ENCODE peak calls at places on chromosomes 6 and 20, in ten cellular contexts. One of them, this sample, is unnamed. For H3K27me3, the result is how much of the 10 kb centered on the place peaks cover.

GRCh38 chr20:58598271-58599015 is 52.6 kb upstream of the STX16 start:
- DNase-seq in CD4-positive, alpha-beta T cell: no peak
- DNase-seq in right atrium auricular region: no peak
- DNase-seq in HL-60: no peak
- DNase-seq in heart left ventricle: peak
- DNase-seq in upper lobe of right lung: no peak
- DNase-seq in lower lobe of right lung: no peak
- DNase-seq in K562: no peak
- DNase-seq in stomach: no peak
- DNase-seq in suprapubic skin: no peak
- DNase-seq in this sample: peak

GRCh38 chr6:151051164-151051563 is 185.7 kb downstream of the MTHFD1L start:
- DNase-seq in stomach: no peak
- DNase-seq in right atrium auricular region: no peak
- DNase-seq in suprapubic skin: no peak
- DNase-seq in upper lobe of right lung: no peak
- DNase-seq in heart left ventricle: no peak
- DNase-seq in CD4-positive, alpha-beta T cell: no peak
- DNase-seq in HL-60: no peak
- DNase-seq in lower lobe of right lung: no peak
- DNase-seq in K562: no peak
- DNase-seq in this sample: no peak

GRCh38 chr6:75170666-75171065 is 35.2 kb downstream of the COL12A1 start:
- DNase-seq in heart left ventricle: no peak
- DNase-seq in suprapubic skin: no peak
- DNase-seq in stomach: no peak
- DNase-seq in upper lobe of right lung: no peak
- DNase-seq in right atrium auricular region: no peak
- DNase-seq in lower lobe of right lung: no peak
- DNase-seq in K562: no peak
- DNase-seq in CD4-positive, alpha-beta T cell: no peak
- DNase-seq in HL-60: no peak
- DNase-seq in this sample: no peak

GRCh38 chr20:5734559-5735137 is 15.6 kb upstream of the SHLD1 start:
- DNase-seq in CD4-positive, alpha-beta T cell: no peak
- DNase-seq in suprapubic skin: no peak
- DNase-seq in stomach: no peak
- DNase-seq in K562: no peak
- DNase-seq in right atrium auricular region: no peak
- DNase-seq in lower lobe of right lung: no peak
- DNase-seq in heart left ventricle: no peak
- DNase-seq in upper lobe of right lung: no peak
- DNase-seq in HL-60: no peak
- DNase-seq in this sample: no peak

GRCh38 chr6:14359438-14359837 is 241.9 kb downstream of the CD83 start:
- DNase-seq in suprapubic skin: no peak
- DNase-seq in CD4-positive, alpha-beta T cell: no peak
- DNase-seq in heart left ventricle: no peak
- DNase-seq in right atrium auricular region: no peak
- DNase-seq in lower lobe of right lung: no peak
- DNase-seq in HL-60: no peak
- DNase-seq in upper lobe of right lung: no peak
- DNase-seq in stomach: no peak
- DNase-seq in K562: no peak
- DNase-seq in this sample: no peak

GRCh38 chr6:116969211-116969863 is 92.3 kb downstream of the RFX6 start:
- DNase-seq in stomach: peak
- DNase-seq in upper lobe of right lung: no peak
- DNase-seq in lower lobe of right lung: no peak
- DNase-seq in CD4-positive, alpha-beta T cell: no peak
- DNase-seq in heart left ventricle: no peak
- DNase-seq in K562: peak
- DNase-seq in right atrium auricular region: no peak
- DNase-seq in HL-60: peak
- DNase-seq in suprapubic skin: no peak
- DNase-seq in this sample: peak

GRCh38 chr20:6466065-6466810 is 301.2 kb upstream of the BMP2 start:
- DNase-seq in right atrium auricular region: no peak
- DNase-seq in heart left ventricle: no peak
- DNase-seq in CD4-positive, alpha-beta T cell: no peak
- DNase-seq in lower lobe of right lung: no peak
- DNase-seq in upper lobe of right lung: no peak
- DNase-seq in suprapubic skin: no peak
- DNase-seq in HL-60: no peak
- DNase-seq in stomach: no peak
- DNase-seq in K562: no peak
- DNase-seq in this sample: no peak

GRCh38 chr20:20096421-20096820 is 44.1 kb downstream of the CFAP61 start:
- DNase-seq in stomach: no peak
- DNase-seq in K562: no peak
- DNase-seq in lower lobe of right lung: no peak
- DNase-seq in HL-60: no peak
- DNase-seq in suprapubic skin: no peak
- DNase-seq in heart left ventricle: peak
- DNase-seq in CD4-positive, alpha-beta T cell: no peak
- DNase-seq in right atrium auricular region: no peak
- DNase-seq in upper lobe of right lung: no peak
- DNase-seq in this sample: no peak

GRCh38 chr6:85594197-85594930 is 706 bp upstream of the SNX14 start:
- DNase-seq in suprapubic skin: no peak
- DNase-seq in lower lobe of right lung: no peak
- DNase-seq in right atrium auricular region: no peak
- DNase-seq in CD4-positive, alpha-beta T cell: peak
- DNase-seq in HL-60: peak
- DNase-seq in K562: no peak
- DNase-seq in upper lobe of right lung: peak
- DNase-seq in stomach: no peak
- DNase-seq in heart left ventricle: peak
- DNase-seq in this sample: no peak

GRCh38 chr6:138086573-138087196 is 20.5 kb downstream of the PERP start:
- DNase-seq in HL-60: no peak
- DNase-seq in upper lobe of right lung: no peak
- DNase-seq in right atrium auricular region: no peak
- DNase-seq in CD4-positive, alpha-beta T cell: no peak
- DNase-seq in suprapubic skin: no peak
- DNase-seq in stomach: no peak
- DNase-seq in heart left ventricle: no peak
- DNase-seq in K562: no peak
- DNase-seq in lower lobe of right lung: no peak
- DNase-seq in this sample: peak

GRCh38 chr6:12265795-12266194 is 24.4 kb upstream of the EDN1 start:
- DNase-seq in HL-60: peak
- DNase-seq in CD4-positive, alpha-beta T cell: no peak
- DNase-seq in right atrium auricular region: no peak
- DNase-seq in K562: no peak
- DNase-seq in stomach: no peak
- DNase-seq in heart left ventricle: no peak
- DNase-seq in upper lobe of right lung: no peak
- DNase-seq in suprapubic skin: no peak
- DNase-seq in lower lobe of right lung: no peak
- DNase-seq in this sample: no peak

GRCh38 chr6:37714836-37715425 is 17.2 kb upstream of the MDGA1 start:
- DNase-seq in suprapubic skin: no peak
- DNase-seq in lower lobe of right lung: no peak
- DNase-seq in upper lobe of right lung: no peak
- DNase-seq in K562: no peak
- DNase-seq in heart left ventricle: no peak
- DNase-seq in stomach: no peak
- DNase-seq in CD4-positive, alpha-beta T cell: no peak
- DNase-seq in right atrium auricular region: no peak
- DNase-seq in HL-60: no peak
- DNase-seq in this sample: no peak

GRCh38 chr6:70375882-70376281 is 37.4 kb upstream of the FAM135A start:
- DNase-seq in K562: peak
- DNase-seq in heart left ventricle: no peak
- DNase-seq in upper lobe of right lung: no peak
- DNase-seq in right atrium auricular region: no peak
- DNase-seq in stomach: no peak
- DNase-seq in lower lobe of right lung: no peak
- DNase-seq in suprapubic skin: no peak
- DNase-seq in CD4-positive, alpha-beta T cell: no peak
- DNase-seq in HL-60: no peak
- DNase-seq in this sample: no peak

GRCh38 chr20:51640743-51641142 is 98.2 kb upstream of the NFATC2 start:
- DNase-seq in HL-60: no peak
- DNase-seq in suprapubic skin: no peak
- DNase-seq in CD4-positive, alpha-beta T cell: no peak
- DNase-seq in stomach: no peak
- DNase-seq in right atrium auricular region: no peak
- DNase-seq in heart left ventricle: no peak
- DNase-seq in upper lobe of right lung: no peak
- DNase-seq in lower lobe of right lung: no peak
- DNase-seq in K562: no peak
- DNase-seq in this sample: peak

GRCh38 chr20:61979090-61979489 is 86.6 kb downstream of the TAF4 start:
- DNase-seq in lower lobe of right lung: no peak
- DNase-seq in upper lobe of right lung: no peak
- DNase-seq in suprapubic skin: no peak
- DNase-seq in HL-60: no peak
- DNase-seq in stomach: no peak
- DNase-seq in K562: no peak
- DNase-seq in CD4-positive, alpha-beta T cell: no peak
- DNase-seq in heart left ventricle: no peak
- DNase-seq in right atrium auricular region: no peak
- DNase-seq in this sample: no peak

GRCh38 chr6:133701633-133702331 is 187.1 kb upstream of the TCF21 start:
- DNase-seq in stomach: no peak
- DNase-seq in heart left ventricle: peak
- DNase-seq in suprapubic skin: no peak
- DNase-seq in CD4-positive, alpha-beta T cell: no peak
- DNase-seq in HL-60: no peak
- DNase-seq in lower lobe of right lung: no peak
- DNase-seq in K562: peak
- DNase-seq in upper lobe of right lung: no peak
- DNase-seq in right atrium auricular region: peak
- DNase-seq in this sample: no peak

GRCh38 chr20:7459123-7459522 is 481.1 kb downstream of the HAO1 start:
- DNase-seq in suprapubic skin: no peak
- DNase-seq in heart left ventricle: no peak
- DNase-seq in stomach: no peak
- DNase-seq in HL-60: no peak
- DNase-seq in upper lobe of right lung: no peak
- DNase-seq in right atrium auricular region: no peak
- DNase-seq in CD4-positive, alpha-beta T cell: no peak
- DNase-seq in K562: no peak
- DNase-seq in lower lobe of right lung: no peak
- DNase-seq in this sample: no peak

DNA sequence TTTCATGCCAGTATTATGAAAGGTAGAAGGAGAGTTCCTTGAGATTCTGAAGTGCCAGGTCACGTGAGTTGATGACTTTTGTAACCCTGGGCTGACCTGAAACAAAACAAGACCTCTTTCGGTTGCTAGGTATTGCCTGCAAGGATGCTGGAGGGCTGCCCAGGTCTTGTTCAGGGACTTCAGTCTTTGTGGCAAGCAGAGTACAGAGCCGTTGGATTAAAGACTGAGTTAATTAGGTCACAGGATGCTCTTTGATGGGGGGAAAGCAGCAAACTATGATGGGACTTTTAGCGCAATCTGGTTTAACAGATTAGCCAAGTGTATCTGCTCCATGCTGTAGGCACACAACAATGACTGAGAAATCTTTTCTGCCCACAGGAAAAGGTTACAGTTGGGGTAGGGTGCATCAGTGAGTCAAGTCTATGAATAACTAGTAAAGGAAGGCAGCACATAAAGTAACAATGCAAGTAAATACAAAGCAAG is 12.8 kb upstream of the ELOVL5 start:
- DNase-seq in right atrium auricular region: no peak
- DNase-seq in HL-60: no peak
- DNase-seq in CD4-positive, alpha-beta T cell: peak
- DNase-seq in stomach: no peak
- DNase-seq in suprapubic skin: no peak
- DNase-seq in K562: peak
- DNase-seq in upper lobe of right lung: peak
- DNase-seq in heart left ventricle: peak
- DNase-seq in lower lobe of right lung: peak
- DNase-seq in this sample: no peak
- H3K27me3 ChIP-seq in right atrium auricular region: under half
- H3K27me3 ChIP-seq in HL-60: under half
- H3K27me3 ChIP-seq in CD4-positive, alpha-beta T cell: under half
- H3K27me3 ChIP-seq in stomach: under half
- H3K27me3 ChIP-seq in suprapubic skin: under half
- H3K27me3 ChIP-seq in K562: under half
- H3K27me3 ChIP-seq in upper lobe of right lung: under half
- H3K27me3 ChIP-seq in heart left ventricle: under half
- H3K27me3 ChIP-seq in lower lobe of right lung: under half
- H3K27me3 ChIP-seq in this sample: under half

GRCh38 chr6:33276864-33277662 is at the start of gene B3GALT4:
- DNase-seq in stomach: peak
- DNase-seq in CD4-positive, alpha-beta T cell: peak
- DNase-seq in upper lobe of right lung: peak
- DNase-seq in right atrium auricular region: peak
- DNase-seq in lower lobe of right lung: peak
- DNase-seq in K562: peak
- DNase-seq in suprapubic skin: peak
- DNase-seq in heart left ventricle: peak
- DNase-seq in HL-60: peak
- DNase-seq in this sample: no peak
- TF ChIP-seq CTCF in stomach: no peak
- TF ChIP-seq CTCF in CD4-positive, alpha-beta T cell: peak
- TF ChIP-seq CTCF in upper lobe of right lung: peak
- TF ChIP-seq CTCF in right atrium auricular region: peak
- TF ChIP-seq CTCF in lower lobe of right lung: peak
- TF ChIP-seq CTCF in K562: peak
- TF ChIP-seq CTCF in suprapubic skin: peak
- TF ChIP-seq CTCF in heart left ventricle: peak
- TF ChIP-seq CTCF in HL-60: no peak
- TF ChIP-seq CTCF in this sample: peak

DNA sequence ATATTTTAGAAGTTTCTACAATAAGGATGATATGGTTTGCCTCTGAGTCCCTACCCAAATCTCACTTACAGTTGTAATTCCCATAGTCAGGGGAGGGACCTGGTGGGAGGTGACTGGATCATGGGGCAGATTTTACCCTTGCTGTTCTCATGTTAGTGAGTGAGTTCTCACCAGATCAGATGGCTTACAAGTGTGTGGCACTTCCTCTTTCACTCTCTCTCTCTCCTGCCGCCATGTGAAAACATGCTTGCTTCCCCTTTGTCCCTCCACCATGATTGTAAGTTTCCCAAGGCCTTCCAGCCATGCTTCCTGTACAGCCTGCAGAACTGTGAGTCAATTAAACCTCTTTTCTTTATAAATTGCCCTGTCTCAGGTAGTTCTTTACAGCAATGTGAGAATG is 527.5 kb upstream of the ID4 start:
- DNase-seq in HL-60: peak
- DNase-seq in CD4-positive, alpha-beta T cell: no peak
- DNase-seq in upper lobe of right lung: no peak
- DNase-seq in stomach: no peak
- DNase-seq in right atrium auricular region: no peak
- DNase-seq in lower lobe of right lung: no peak
- DNase-seq in suprapubic skin: no peak
- DNase-seq in heart left ventricle: no peak
- DNase-seq in K562: no peak
- DNase-seq in this sample: no peak
- H3K27ac ChIP-seq in HL-60: no peak
- H3K27ac ChIP-seq in CD4-positive, alpha-beta T cell: no peak
- H3K27ac ChIP-seq in upper lobe of right lung: no peak
- H3K27ac ChIP-seq in stomach: no peak
- H3K27ac ChIP-seq in right atrium auricular region: no peak
- H3K27ac ChIP-seq in lower lobe of right lung: no peak
- H3K27ac ChIP-seq in suprapubic skin: no peak
- H3K27ac ChIP-seq in heart left ventricle: no peak
- H3K27ac ChIP-seq in K562: no peak
- H3K27ac ChIP-seq in this sample: no peak

GRCh38 chr20:37423545-37423944 is 77.6 kb downstream of the SRC start:
- DNase-seq in CD4-positive, alpha-beta T cell: no peak
- DNase-seq in heart left ventricle: no peak
- DNase-seq in K562: no peak
- DNase-seq in right atrium auricular region: no peak
- DNase-seq in stomach: no peak
- DNase-seq in HL-60: no peak
- DNase-seq in suprapubic skin: no peak
- DNase-seq in lower lobe of right lung: no peak
- DNase-seq in upper lobe of right lung: no peak
- DNase-seq in this sample: no peak
- H3K27me3 ChIP-seq in CD4-positive, alpha-beta T cell: under half
- H3K27me3 ChIP-seq in heart left ventricle: under half
- H3K27me3 ChIP-seq in K562: half or more
- H3K27me3 ChIP-seq in right atrium auricular region: under half
- H3K27me3 ChIP-seq in stomach: under half
- H3K27me3 ChIP-seq in HL-60: under half
- H3K27me3 ChIP-seq in suprapubic skin: under half
- H3K27me3 ChIP-seq in lower lobe of right lung: under half
- H3K27me3 ChIP-seq in upper lobe of right lung: under half
- H3K27me3 ChIP-seq in this sample: half or more